ENCODE peak calls at places on chromosomes 2 and 18, in nine cellular contexts. A is heart left ventricle, D is GM12878, V is lung, B is kidney epithelial cell, X is mesothelial cell of epicardium, H is lower lobe of right lung, Y is AG09319, F is GM12864. C is an unnamed sample.

GRCh38 chr2:170932166-170932565 is 3.1 kb downstream of the GORASP2 start:
- DNase-seq in A (no peak), D (no peak), V (no peak), B (no peak), X (no peak), H (no peak), Y (no peak), F (no peak), C (no peak)

GRCh38 chr2:109275120-109276040 is 146.4 kb downstream of the SH3RF3 start:
- DNase-seq in A (peak; percentile 36), D (no peak), V (no peak), B (no peak), X (no peak), H (no peak), Y (no peak), F (no peak), C (no peak)

GRCh38 chr2:29123584-29124349 is 8.6 kb downstream of the CLIP4 start:
- DNase-seq in A (no peak), D (no peak), V (no peak), B (no peak), X (no peak), H (no peak), Y (peak; percentile 23), F (no peak), C (no peak)

GRCh38 chr2:149908731-149909690 is 321.4 kb upstream of the MMADHC start:
- DNase-seq in A (no peak), D (no peak), V (no peak), B (no peak), X (no peak), H (no peak), Y (peak; percentile 22), F (no peak), C (no peak)

GRCh38 chr2:128268611-128269357 is 49.9 kb downstream of the HS6ST1 start:
- DNase-seq in A (peak; percentile 44), D (no peak), V (no peak), B (no peak), X (no peak), H (no peak), Y (no peak), F (no peak), C (no peak)

GRCh38 chr2:58039170-58039611 is 7.4 kb upstream of the VRK2 start:
- DNase-seq in A (no peak), D (no peak), V (no peak), B (no peak), X (no peak), H (no peak), Y (no peak), F (no peak), C (no peak)

GRCh38 chr18:52069201-52069600 is 270.8 kb upstream of the DCC start:
- DNase-seq in A (no peak), D (no peak), V (no peak), B (no peak), X (no peak), H (no peak), Y (no peak), F (no peak), C (no peak)

GRCh38 chr18:45978084-45978483 is 11.0 kb upstream of the EPG5 start:
- DNase-seq in A (no peak), D (no peak), V (no peak), B (no peak), X (no peak), H (no peak), Y (no peak), F (no peak), C (no peak)

GRCh38 chr18:76256897-76257500 is 238.0 kb downstream of the ZNF516 start:
- DNase-seq in A (no peak), D (no peak), V (no peak), B (peak; percentile 25), X (no peak), H (no peak), Y (peak; percentile 16), F (no peak), C (no peak)

GRCh38 chr2:191291471-191291870 is 46.3 kb downstream of the MYO1B start:
- DNase-seq in A (no peak), D (no peak), V (no peak), B (no peak), X (no peak), H (no peak), Y (no peak), F (no peak), C (no peak)

GRCh38 chr2:70553584-70554337 is at the start of gene TGFA:
- DNase-seq in A (peak; percentile 82), D (no peak), V (peak; percentile 80), B (no peak), X (peak; percentile 41), H (peak; percentile 93), Y (peak; percentile 3), F (no peak), C (peak; percentile 87)

GRCh38 chr18:49018961-49019445 is 68.2 kb upstream of the SMAD7 start:
- DNase-seq in A (no peak), D (no peak), V (no peak), B (no peak), X (no peak), H (no peak), Y (no peak), F (no peak), C (peak; percentile 4)

GRCh38 chr2:1448009-1448408 is 34.7 kb downstream of the TPO start:
- DNase-seq in A (no peak), D (no peak), V (no peak), B (no peak), X (no peak), H (no peak), Y (no peak), F (no peak), C (no peak)

GRCh38 chr2:119431976-119432881 is 575 bp downstream of the TMEM37 start:
- DNase-seq in A (no peak), D (no peak), V (peak; percentile 48), B (no peak), X (no peak), H (peak; percentile 71), Y (no peak), F (no peak), C (no peak)

DNA sequence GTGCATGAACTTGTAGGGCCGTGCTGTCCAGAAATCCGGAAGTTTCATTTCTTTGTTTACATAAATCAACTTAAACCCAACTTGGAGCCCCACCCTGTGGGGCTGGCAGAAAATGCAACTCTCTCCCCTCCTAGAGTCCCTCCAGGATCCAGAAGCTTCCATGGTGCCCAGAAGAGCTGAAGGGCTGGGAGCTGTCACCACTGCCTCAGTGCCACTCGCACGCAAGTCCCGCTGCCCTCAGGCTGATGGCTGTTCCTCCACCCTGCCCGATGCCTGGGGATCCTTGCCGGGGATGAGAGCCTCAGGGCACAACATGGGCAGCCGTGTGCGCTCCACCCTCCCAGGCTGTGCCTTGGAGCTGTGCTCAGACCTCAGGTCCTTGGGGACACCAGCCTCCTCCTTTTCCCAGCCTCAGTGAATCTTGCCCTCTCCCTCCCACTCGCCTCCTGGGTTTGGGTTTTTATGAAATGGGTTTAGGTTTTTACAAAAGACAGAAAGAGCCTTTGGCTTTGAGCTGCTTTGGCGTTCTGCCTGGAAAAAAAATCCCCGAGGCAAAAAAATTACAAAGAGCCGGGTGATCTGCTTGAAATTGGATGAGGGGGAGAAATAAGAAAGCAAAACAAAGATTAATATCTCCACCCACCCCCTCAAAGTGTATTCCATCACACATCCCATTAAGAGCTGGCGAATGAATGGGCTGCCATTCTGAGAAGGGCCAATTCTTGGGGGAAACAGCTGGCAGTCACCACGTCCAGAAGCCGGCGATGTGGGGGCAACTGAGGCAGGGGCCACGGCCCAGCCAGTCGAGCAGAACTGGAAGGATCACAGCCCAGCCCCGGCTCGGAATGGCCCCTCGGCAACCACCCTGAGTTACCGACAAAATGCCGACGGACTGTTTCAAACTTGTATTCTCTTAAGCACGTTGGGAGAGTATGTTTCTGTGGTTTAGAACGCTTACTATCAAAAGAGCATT is 155.4 kb downstream of the TWIST2 start:
- DNase-seq in A (no peak), D (no peak), V (no peak), B (no peak), X (no peak), H (no peak), Y (peak; percentile 83), F (no peak), C (no peak)
- TF ChIP-seq CTCF in A (no peak), D (no peak), V (no peak), B (peak; percentile 4), X (no peak), H (no peak), Y (peak; percentile 67), F (no peak), C (no peak)

DNA sequence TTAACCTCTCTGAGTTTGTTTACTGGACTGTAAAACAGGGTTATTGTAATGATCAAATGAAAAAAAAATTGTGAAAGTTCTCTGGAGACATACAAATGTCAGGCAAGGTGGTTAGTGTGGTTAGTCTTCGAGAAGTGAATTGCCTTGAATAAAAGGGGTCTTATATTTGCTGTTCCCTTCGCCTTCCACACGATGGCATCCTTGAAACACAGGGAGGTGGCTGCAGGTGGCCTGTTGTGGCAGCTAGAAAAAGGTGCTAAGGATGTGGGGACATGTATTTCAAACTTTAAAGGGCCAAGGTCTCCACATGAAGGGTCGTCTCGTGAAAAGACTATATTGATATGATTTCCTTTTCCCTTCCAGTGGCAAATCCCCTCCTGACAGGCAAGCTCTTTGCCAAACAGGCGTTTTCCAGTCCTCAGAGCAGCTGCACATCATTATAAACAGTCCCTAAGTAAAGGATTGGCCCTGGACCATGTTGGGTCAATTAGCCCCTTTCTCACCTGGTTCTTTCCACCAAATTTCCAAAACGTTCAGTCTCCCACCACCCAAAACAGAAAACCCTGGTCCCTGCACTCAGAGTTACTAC is 68.5 kb downstream of the COPS8 start:
- DNase-seq in A (no peak), D (no peak), V (no peak), B (no peak), X (no peak), H (no peak), Y (no peak), F (peak; percentile 31), C (no peak)
- TF ChIP-seq CTCF in A (peak; percentile 61), D (peak; percentile 79), V (peak; percentile 50), B (peak; percentile 75), X (peak; percentile 24), H (peak; percentile 62), Y (peak; percentile 73), F (peak; percentile 82), C (peak; percentile 52)

GRCh38 chr2:105143467-105144127 is 97.9 kb upstream of the GPR45 start:
- DNase-seq in A (no peak), D (no peak), V (no peak), B (no peak), X (peak; percentile 21), H (no peak), Y (no peak), F (no peak), C (peak; percentile 62)
- TF ChIP-seq CTCF in A (no peak), D (no peak), V (no peak), B (no peak), X (no peak), H (no peak), Y (no peak), F (no peak), C (no peak)

DNA sequence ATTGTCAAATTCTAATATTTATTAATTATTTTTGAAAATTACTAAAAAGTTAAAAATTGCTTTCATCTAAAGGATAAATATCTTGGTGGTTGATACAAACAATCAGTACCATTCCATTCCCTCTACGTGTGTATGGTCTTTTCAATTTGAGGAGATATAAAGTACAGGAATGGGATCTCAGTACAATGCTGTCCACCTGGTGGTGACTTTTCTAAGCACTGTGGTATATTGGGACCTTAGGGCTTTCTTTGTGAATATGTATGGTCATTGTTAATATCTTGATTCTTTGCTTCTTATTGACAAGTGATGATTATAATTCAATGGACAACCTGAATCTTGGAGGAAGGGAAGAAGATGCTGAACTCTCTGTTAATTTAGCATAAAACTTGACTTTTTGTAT is 83.1 kb downstream of the NBEAL1 start:
- DNase-seq in A (no peak), D (no peak), V (no peak), B (no peak), X (no peak), H (no peak), Y (no peak), F (no peak), C (no peak)
- TF ChIP-seq CTCF in A (peak; percentile 26), D (no peak), V (no peak), B (peak; percentile 32), X (peak; percentile 40), H (no peak), Y (peak; percentile 15), F (no peak), C (no peak)